ENCODE peak calls at places on chromosomes 3 and 15, in seven cellular contexts. P, O, V, B, D, E and C are unnamed samples.

GRCh38 chr3:174937488-174937887 is 78.4 kb downstream of the NAALADL2 start:
- DNase-seq in P (no peak), O (no peak), V (peak), B (peak), D (peak), E (no peak), C (no peak)

GRCh38 chr3:115710799-115711198 is 87.5 kb downstream of the GAP43 start:
- DNase-seq in P (no peak), O (no peak), V (peak), B (peak), D (peak), E (no peak), C (no peak)

GRCh38 chr15:64092075-64092820 is 1.4 kb downstream of the CIAO2A start:
- DNase-seq in P (no peak), O (no peak), V (no peak), B (no peak), D (no peak), E (no peak), C (peak)

GRCh38 chr3:9948586-9948985 is 3.6 kb downstream of the PRRT3 start:
- DNase-seq in P (no peak), O (no peak), V (no peak), B (no peak), D (no peak), E (no peak), C (no peak)

GRCh38 chr15:68782589-68783161 is 38.0 kb downstream of the ANP32A start:
- DNase-seq in P (no peak), O (no peak), V (no peak), B (no peak), D (no peak), E (no peak), C (no peak)

GRCh38 chr3:4953119-4953518 is 26.1 kb upstream of the BHLHE40 start:
- DNase-seq in P (no peak), O (no peak), V (peak), B (no peak), D (no peak), E (no peak), C (no peak)

GRCh38 chr3:15291589-15292541 is 40.5 kb downstream of the SH3BP5 start:
- DNase-seq in P (no peak), O (no peak), V (no peak), B (no peak), D (no peak), E (peak), C (peak)

GRCh38 chr15:48557335-48557734 is 88.2 kb downstream of the FBN1 start:
- DNase-seq in P (no peak), O (no peak), V (no peak), B (no peak), D (no peak), E (no peak), C (no peak)

GRCh38 chr15:30984118-30984517 is 7.3 kb downstream of the MTMR10 start:
- DNase-seq in P (no peak), O (no peak), V (no peak), B (no peak), D (no peak), E (no peak), C (no peak)

GRCh38 chr3:108441528-108441927 is 68.9 kb downstream of the MYH15 start:
- DNase-seq in P (no peak), O (no peak), V (no peak), B (no peak), D (no peak), E (no peak), C (no peak)

GRCh38 chr3:117589454-117589853 is 879.9 kb downstream of the TUSC7 start:
- DNase-seq in P (no peak), O (no peak), V (peak), B (no peak), D (no peak), E (no peak), C (no peak)

GRCh38 chr3:73624363-73625123 is at the start of gene PDZRN3:
- DNase-seq in P (peak), O (no peak), V (peak), B (peak), D (peak), E (no peak), C (no peak)

GRCh38 chr15:42796955-42797779 is 60.2 kb upstream of the CDAN1 start:
- DNase-seq in P (no peak), O (no peak), V (peak), B (peak), D (peak), E (no peak), C (no peak)

GRCh38 chr3:178284180-178284579 is 252.1 kb upstream of the KCNMB2 start:
- DNase-seq in P (peak), O (no peak), V (no peak), B (no peak), D (no peak), E (no peak), C (no peak)

GRCh38 chr3:124587053-124587408 is 143.2 kb upstream of the UMPS start:
- DNase-seq in P (no peak), O (no peak), V (no peak), B (no peak), D (peak), E (no peak), C (no peak)

GRCh38 chr15:44099671-44100070 is 95.4 kb downstream of the FRMD5 start:
- DNase-seq in P (no peak), O (no peak), V (no peak), B (peak), D (no peak), E (no peak), C (no peak)

GRCh38 chr3:184067573-184068055 is 14.8 kb downstream of the HTR3C start:
- DNase-seq in P (no peak), O (no peak), V (no peak), B (no peak), D (no peak), E (no peak), C (no peak)

GRCh38 chr15:92949604-92950249 is 49.6 kb downstream of the CHD2 start:
- DNase-seq in P (no peak), O (no peak), V (no peak), B (no peak), D (no peak), E (no peak), C (no peak)

GRCh38 chr3:16515885-16516420 is 2.5 kb upstream of the RFTN1 start:
- DNase-seq in P (no peak), O (no peak), V (no peak), B (no peak), D (no peak), E (no peak), C (no peak)

GRCh38 chr3:13894096-13894811 is 14.4 kb upstream of the WNT7A start:
- DNase-seq in P (no peak), O (no peak), V (no peak), B (no peak), D (no peak), E (no peak), C (no peak)

GRCh38 chr15:33722005-33722672 is 246.2 kb upstream of the CHRM5 start:
- DNase-seq in P (peak), O (no peak), V (no peak), B (peak), D (peak), E (no peak), C (no peak)

GRCh38 chr15:98554272-98555172 is 93.8 kb upstream of the IGF1R start:
- DNase-seq in P (no peak), O (no peak), V (no peak), B (no peak), D (no peak), E (no peak), C (no peak)

GRCh38 chr15:67670647-67671305 is 128.3 kb downstream of the MAP2K5 start:
- DNase-seq in P (no peak), O (no peak), V (no peak), B (no peak), D (no peak), E (no peak), C (no peak)

GRCh38 chr3:120274739-120275167 is 10.3 kb downstream of the GPR156 start:
- DNase-seq in P (no peak), O (no peak), V (no peak), B (no peak), D (no peak), E (no peak), C (no peak)

GRCh38 chr15:57031605-57032004 is 113.2 kb downstream of the TCF12 start:
- DNase-seq in P (peak), O (no peak), V (peak), B (peak), D (peak), E (no peak), C (no peak)

GRCh38 chr15:98964461-98965454 is 42.8 kb downstream of the PGPEP1L start:
- DNase-seq in P (no peak), O (no peak), V (no peak), B (no peak), D (no peak), E (no peak), C (no peak)

GRCh38 chr15:96381463-96381862 is 51.0 kb downstream of the NR2F2 start:
- DNase-seq in P (no peak), O (no peak), V (no peak), B (no peak), D (no peak), E (no peak), C (no peak)

GRCh38 chr3:115092220-115092791 is 54.8 kb downstream of the ZBTB20 start:
- DNase-seq in P (peak), O (no peak), V (peak), B (peak), D (peak), E (peak), C (peak)

GRCh38 chr15:101368868-101369642 is 74.0 kb upstream of the SNRPA1 start:
- DNase-seq in P (no peak), O (no peak), V (no peak), B (no peak), D (no peak), E (no peak), C (no peak)

GRCh38 chr15:70118599-70118998 is 20.9 kb upstream of the TLE3 start:
- DNase-seq in P (no peak), O (no peak), V (no peak), B (no peak), D (no peak), E (no peak), C (no peak)

GRCh38 chr15:66224946-66225345 is 28.6 kb downstream of the MEGF11 start:
- DNase-seq in P (no peak), O (no peak), V (no peak), B (no peak), D (no peak), E (no peak), C (no peak)

GRCh38 chr15:23395030-23395692 is 40.6 kb downstream of the GOLGA8S start:
- DNase-seq in P (peak), O (no peak), V (no peak), B (no peak), D (no peak), E (no peak), C (no peak)

GRCh38 chr15:70362911-70363310 is 265.2 kb upstream of the TLE3 start:
- DNase-seq in P (no peak), O (no peak), V (peak), B (peak), D (peak), E (no peak), C (no peak)

GRCh38 chr15:26260517-26261133 is 397.5 kb upstream of the ATP10A start:
- DNase-seq in P (peak), O (no peak), V (peak), B (peak), D (no peak), E (peak), C (peak)

GRCh38 chr15:52161406-52161966 is 29.7 kb downstream of the GNB5 start:
- DNase-seq in P (no peak), O (no peak), V (no peak), B (no peak), D (no peak), E (no peak), C (no peak)